ENCODE peak calls at places on chromosomes 7 and 10, in six cellular contexts. K is KBM-7, N is NAMALWA, Z is DMS 273 treated with DMSO at 0.1 percent for 48 hours, C is colonic mucosa, J is left cardiac atrium. Y is an unnamed sample.

GRCh38 chr10:121687094-121687850 is 89.0 kb upstream of the FGFR2 start:
- DNase-seq in K (no peak), N (no peak), Z (no peak), C (no peak), J (peak; percentile 33), Y (peak; percentile 57)

GRCh38 chr7:28157311-28157710 is 23.3 kb downstream of the JAZF1 start:
- DNase-seq in K (no peak), N (no peak), Z (no peak), C (no peak), J (no peak), Y (no peak)

GRCh38 chr7:37311282-37311868 is 137.3 kb downstream of the ELMO1 start:
- DNase-seq in K (no peak), N (no peak), Z (no peak), C (no peak), J (no peak), Y (no peak)

GRCh38 chr7:120586561-120586960 is 271.4 kb downstream of the TSPAN12 start:
- DNase-seq in K (no peak), N (no peak), Z (no peak), C (no peak), J (no peak), Y (no peak)

GRCh38 chr7:46969303-46970130 is 612.4 kb downstream of the TNS3 start:
- DNase-seq in K (no peak), N (no peak), Z (no peak), C (peak; percentile 68), J (no peak), Y (no peak)

GRCh38 chr10:92946491-92946890 is 98.2 kb downstream of the EXOC6 start:
- DNase-seq in K (no peak), N (no peak), Z (no peak), C (no peak), J (no peak), Y (no peak)

GRCh38 chr10:95260397-95260881 is 30.4 kb downstream of the PDLIM1 start:
- DNase-seq in K (no peak), N (no peak), Z (no peak), C (peak; percentile 21), J (no peak), Y (no peak)

GRCh38 chr10:72132854-72133253 is 44.5 kb upstream of the SPOCK2 start:
- DNase-seq in K (no peak), N (no peak), Z (no peak), C (no peak), J (no peak), Y (no peak)

GRCh38 chr7:142717453-142717852 is 31.8 kb upstream of the PRSS1 start:
- DNase-seq in K (peak; percentile 92), N (no peak), Z (no peak), C (no peak), J (no peak), Y (no peak)

GRCh38 chr7:114922652-114923402 is 933 bp downstream of the MDFIC start:
- DNase-seq in K (peak; percentile 84), N (no peak), Z (peak; percentile 58), C (peak; percentile 53), J (peak; percentile 41), Y (peak; percentile 31)

GRCh38 chr7:81484266-81484665 is 285.6 kb downstream of the HGF start:
- DNase-seq in K (peak; percentile 51), N (no peak), Z (peak; percentile 31), C (no peak), J (peak; percentile 66), Y (no peak)

GRCh38 chr7:157386979-157387800 is 50.4 kb downstream of the DNAJB6 start:
- DNase-seq in K (peak; percentile 92), N (peak; percentile 86), Z (peak; percentile 22), C (peak; percentile 77), J (peak; percentile 90), Y (peak; percentile 86)

GRCh38 chr10:64363687-64364086 is 842.5 kb downstream of the REEP3 start:
- DNase-seq in K (no peak), N (no peak), Z (no peak), C (no peak), J (no peak), Y (no peak)

GRCh38 chr10:126458453-126458852 is 70.2 kb upstream of the ADAM12 start:
- DNase-seq in K (no peak), N (no peak), Z (no peak), C (no peak), J (no peak), Y (no peak)

GRCh38 chr7:123355576-123356195 is 155.9 kb upstream of the SLC13A1 start:
- DNase-seq in K (no peak), N (peak; percentile 37), Z (no peak), C (no peak), J (no peak), Y (no peak)

GRCh38 chr7:105599551-105599950 is 18.3 kb upstream of the EFCAB10 start:
- DNase-seq in K (no peak), N (no peak), Z (no peak), C (no peak), J (no peak), Y (no peak)

Y was measured in stomach.